ENCODE peak calls at places on chromosomes 4 and X, in five cellular contexts. One of them, this sample, is unnamed.

GRCh38 chr4:25842229-25842840 is 20.5 kb downstream of the SEL1L3 start:
- DNase-seq in NCI-H510A: no peak
- DNase-seq in NCI-H1105 treated with DMSO at 0.1 percent for 48 hours: no peak
- DNase-seq in BJ: no peak
- DNase-seq in upper lobe of right lung: no peak
- DNase-seq in this sample: no peak

GRCh38 chr4:13917010-13917409 is 289.5 kb upstream of the BOD1L1 start:
- DNase-seq in NCI-H510A: no peak
- DNase-seq in NCI-H1105 treated with DMSO at 0.1 percent for 48 hours: no peak
- DNase-seq in BJ: peak
- DNase-seq in upper lobe of right lung: no peak
- DNase-seq in this sample: no peak

GRCh38 chr4:38980903-38981676 is 51.1 kb downstream of the TMEM156 start:
- DNase-seq in NCI-H510A: no peak
- DNase-seq in NCI-H1105 treated with DMSO at 0.1 percent for 48 hours: no peak
- DNase-seq in BJ: peak
- DNase-seq in upper lobe of right lung: no peak
- DNase-seq in this sample: no peak

GRCh38 chr4:129098578-129098977 is 2.6 kb downstream of the C4orf33 start:
- DNase-seq in NCI-H510A: no peak
- DNase-seq in NCI-H1105 treated with DMSO at 0.1 percent for 48 hours: no peak
- DNase-seq in BJ: no peak
- DNase-seq in upper lobe of right lung: no peak
- DNase-seq in this sample: no peak

GRCh38 chr4:25925486-25926201 is 11.6 kb downstream of the SMIM20 start:
- DNase-seq in NCI-H510A: no peak
- DNase-seq in NCI-H1105 treated with DMSO at 0.1 percent for 48 hours: peak
- DNase-seq in BJ: no peak
- DNase-seq in upper lobe of right lung: peak
- DNase-seq in this sample: peak

GRCh38 chr4:105399535-105400161 is 74.2 kb downstream of the PPA2 start:
- DNase-seq in NCI-H510A: no peak
- DNase-seq in NCI-H1105 treated with DMSO at 0.1 percent for 48 hours: no peak
- DNase-seq in BJ: peak
- DNase-seq in upper lobe of right lung: no peak
- DNase-seq in this sample: no peak

GRCh38 chr4:25667931-25668557 is 12.4 kb downstream of the SLC34A2 start:
- DNase-seq in NCI-H510A: no peak
- DNase-seq in NCI-H1105 treated with DMSO at 0.1 percent for 48 hours: no peak
- DNase-seq in BJ: no peak
- DNase-seq in upper lobe of right lung: peak
- DNase-seq in this sample: peak

GRCh38 chr4:121736735-121737351 is 28.1 kb downstream of the SMIM43 start:
- DNase-seq in NCI-H510A: no peak
- DNase-seq in NCI-H1105 treated with DMSO at 0.1 percent for 48 hours: peak
- DNase-seq in BJ: no peak
- DNase-seq in upper lobe of right lung: no peak
- DNase-seq in this sample: no peak

GRCh38 chrX:49243166-49243565 is 7.9 kb downstream of the CCDC22 start:
- DNase-seq in NCI-H510A: no peak
- DNase-seq in NCI-H1105 treated with DMSO at 0.1 percent for 48 hours: no peak
- DNase-seq in BJ: no peak
- DNase-seq in upper lobe of right lung: no peak
- DNase-seq in this sample: no peak

GRCh38 chrX:111013778-111014455 is 82.1 kb upstream of the PAK3 start:
- DNase-seq in NCI-H510A: no peak
- DNase-seq in NCI-H1105 treated with DMSO at 0.1 percent for 48 hours: no peak
- DNase-seq in BJ: no peak
- DNase-seq in upper lobe of right lung: no peak
- DNase-seq in this sample: no peak

GRCh38 chr4:152614337-152614736 is 65.5 kb downstream of the TMEM154 start:
- DNase-seq in NCI-H510A: no peak
- DNase-seq in NCI-H1105 treated with DMSO at 0.1 percent for 48 hours: no peak
- DNase-seq in BJ: no peak
- DNase-seq in upper lobe of right lung: peak
- DNase-seq in this sample: no peak

GRCh38 chr4:70703695-70704332 is 15.5 kb downstream of the UTP3 start:
- DNase-seq in NCI-H510A: no peak
- DNase-seq in NCI-H1105 treated with DMSO at 0.1 percent for 48 hours: peak
- DNase-seq in BJ: no peak
- DNase-seq in upper lobe of right lung: no peak
- DNase-seq in this sample: no peak

GRCh38 chr4:123659759-123660158 is 263.2 kb downstream of the SPRY1 start:
- DNase-seq in NCI-H510A: no peak
- DNase-seq in NCI-H1105 treated with DMSO at 0.1 percent for 48 hours: no peak
- DNase-seq in BJ: no peak
- DNase-seq in upper lobe of right lung: no peak
- DNase-seq in this sample: peak

GRCh38 chr4:152606800-152607577 is 71.1 kb upstream of the FBXW7 start:
- DNase-seq in NCI-H510A: no peak
- DNase-seq in NCI-H1105 treated with DMSO at 0.1 percent for 48 hours: no peak
- DNase-seq in BJ: no peak
- DNase-seq in upper lobe of right lung: no peak
- DNase-seq in this sample: peak

GRCh38 chr4:73707269-73707875 is 33.0 kb upstream of the CXCL8 start:
- DNase-seq in NCI-H510A: no peak
- DNase-seq in NCI-H1105 treated with DMSO at 0.1 percent for 48 hours: no peak
- DNase-seq in BJ: no peak
- DNase-seq in upper lobe of right lung: no peak
- DNase-seq in this sample: no peak

GRCh38 chr4:125315571-125316390 is 1.0 kb downstream of the FAT4 start:
- DNase-seq in NCI-H510A: no peak
- DNase-seq in NCI-H1105 treated with DMSO at 0.1 percent for 48 hours: peak
- DNase-seq in BJ: no peak
- DNase-seq in upper lobe of right lung: peak
- DNase-seq in this sample: peak

GRCh38 chrX:47283015-47283771 is 50.4 kb downstream of the USP11 start:
- DNase-seq in NCI-H510A: peak
- DNase-seq in NCI-H1105 treated with DMSO at 0.1 percent for 48 hours: peak
- DNase-seq in BJ: no peak
- DNase-seq in upper lobe of right lung: no peak
- DNase-seq in this sample: no peak

GRCh38 chrX:132153166-132153565 is 25.3 kb upstream of the FRMD7 start:
- DNase-seq in NCI-H510A: no peak
- DNase-seq in NCI-H1105 treated with DMSO at 0.1 percent for 48 hours: no peak
- DNase-seq in BJ: no peak
- DNase-seq in upper lobe of right lung: no peak
- DNase-seq in this sample: no peak

GRCh38 chr4:81789741-81790402 is 318.2 kb upstream of the RASGEF1B start:
- DNase-seq in NCI-H510A: no peak
- DNase-seq in NCI-H1105 treated with DMSO at 0.1 percent for 48 hours: no peak
- DNase-seq in BJ: no peak
- DNase-seq in upper lobe of right lung: no peak
- DNase-seq in this sample: no peak

GRCh38 chr4:139887378-139887801 is 221.8 kb downstream of the MGST2 start:
- DNase-seq in NCI-H510A: no peak
- DNase-seq in NCI-H1105 treated with DMSO at 0.1 percent for 48 hours: no peak
- DNase-seq in BJ: no peak
- DNase-seq in upper lobe of right lung: no peak
- DNase-seq in this sample: no peak

GRCh38 chr4:94408549-94409374 is 43.0 kb upstream of the PDLIM5 start:
- DNase-seq in NCI-H510A: no peak
- DNase-seq in NCI-H1105 treated with DMSO at 0.1 percent for 48 hours: no peak
- DNase-seq in BJ: no peak
- DNase-seq in upper lobe of right lung: no peak
- DNase-seq in this sample: peak

GRCh38 chrX:107686792-107687191 is 58.5 kb downstream of the PRPS1 start:
- DNase-seq in NCI-H510A: no peak
- DNase-seq in NCI-H1105 treated with DMSO at 0.1 percent for 48 hours: no peak
- DNase-seq in BJ: no peak
- DNase-seq in upper lobe of right lung: no peak
- DNase-seq in this sample: no peak

GRCh38 chr4:147371661-147372060 is 109.2 kb upstream of the EDNRA start:
- DNase-seq in NCI-H510A: no peak
- DNase-seq in NCI-H1105 treated with DMSO at 0.1 percent for 48 hours: no peak
- DNase-seq in BJ: no peak
- DNase-seq in upper lobe of right lung: no peak
- DNase-seq in this sample: no peak

GRCh38 chrX:50152421-50152820 is 48.4 kb downstream of the AKAP4 start:
- DNase-seq in NCI-H510A: no peak
- DNase-seq in NCI-H1105 treated with DMSO at 0.1 percent for 48 hours: no peak
- DNase-seq in BJ: no peak
- DNase-seq in upper lobe of right lung: no peak
- DNase-seq in this sample: no peak

GRCh38 chrX:133005038-133005437 is 46.6 kb upstream of the HS6ST2 start:
- DNase-seq in NCI-H510A: no peak
- DNase-seq in NCI-H1105 treated with DMSO at 0.1 percent for 48 hours: no peak
- DNase-seq in BJ: no peak
- DNase-seq in upper lobe of right lung: no peak
- DNase-seq in this sample: peak

GRCh38 chrX:149831473-149831872 is 49.5 kb upstream of the MAGEA8 start:
- DNase-seq in NCI-H510A: no peak
- DNase-seq in NCI-H1105 treated with DMSO at 0.1 percent for 48 hours: no peak
- DNase-seq in BJ: no peak
- DNase-seq in upper lobe of right lung: no peak
- DNase-seq in this sample: no peak

GRCh38 chrX:153703036-153703370 is 15.3 kb downstream of the SLC6A8 start:
- DNase-seq in NCI-H510A: no peak
- DNase-seq in NCI-H1105 treated with DMSO at 0.1 percent for 48 hours: no peak
- DNase-seq in BJ: no peak
- DNase-seq in upper lobe of right lung: no peak
- DNase-seq in this sample: no peak

GRCh38 chrX:333611-334311 is 15.2 kb upstream of the GTPBP6 start:
- DNase-seq in NCI-H510A: no peak
- DNase-seq in NCI-H1105 treated with DMSO at 0.1 percent for 48 hours: no peak
- DNase-seq in BJ: no peak
- DNase-seq in upper lobe of right lung: peak
- DNase-seq in this sample: no peak

GRCh38 chrX:39935414-39936064 is 162.2 kb downstream of the BCOR start:
- DNase-seq in NCI-H510A: no peak
- DNase-seq in NCI-H1105 treated with DMSO at 0.1 percent for 48 hours: no peak
- DNase-seq in BJ: no peak
- DNase-seq in upper lobe of right lung: no peak
- DNase-seq in this sample: peak

GRCh38 chrX:136752796-136753195 is 27.9 kb downstream of the ARHGEF6 start:
- DNase-seq in NCI-H510A: no peak
- DNase-seq in NCI-H1105 treated with DMSO at 0.1 percent for 48 hours: no peak
- DNase-seq in BJ: no peak
- DNase-seq in upper lobe of right lung: no peak
- DNase-seq in this sample: no peak

GRCh38 chrX:97399400-97399799 is 515.7 kb downstream of the RPA4 start:
- DNase-seq in NCI-H510A: no peak
- DNase-seq in NCI-H1105 treated with DMSO at 0.1 percent for 48 hours: no peak
- DNase-seq in BJ: peak
- DNase-seq in upper lobe of right lung: no peak
- DNase-seq in this sample: no peak

GRCh38 chr4:106370214-106370613 is 1.6 kb upstream of the GIMD1 start:
- DNase-seq in NCI-H510A: no peak
- DNase-seq in NCI-H1105 treated with DMSO at 0.1 percent for 48 hours: no peak
- DNase-seq in BJ: no peak
- DNase-seq in upper lobe of right lung: no peak
- DNase-seq in this sample: no peak

GRCh38 chr4:172356002-172356401 is 542.8 kb downstream of the GALNTL6 start:
- DNase-seq in NCI-H510A: no peak
- DNase-seq in NCI-H1105 treated with DMSO at 0.1 percent for 48 hours: no peak
- DNase-seq in BJ: peak
- DNase-seq in upper lobe of right lung: no peak
- DNase-seq in this sample: no peak

GRCh38 chr4:13478707-13479106 is 5.4 kb downstream of the RAB28 start:
- DNase-seq in NCI-H510A: no peak
- DNase-seq in NCI-H1105 treated with DMSO at 0.1 percent for 48 hours: no peak
- DNase-seq in BJ: no peak
- DNase-seq in upper lobe of right lung: no peak
- DNase-seq in this sample: no peak

GRCh38 chrX:101117701-101118100 is 19.7 kb downstream of the CENPI start:
- DNase-seq in NCI-H510A: no peak
- DNase-seq in NCI-H1105 treated with DMSO at 0.1 percent for 48 hours: no peak
- DNase-seq in BJ: no peak
- DNase-seq in upper lobe of right lung: no peak
- DNase-seq in this sample: no peak

GRCh38 chr4:5370286-5370685 is 319.0 kb downstream of the STK32B start:
- DNase-seq in NCI-H510A: no peak
- DNase-seq in NCI-H1105 treated with DMSO at 0.1 percent for 48 hours: no peak
- DNase-seq in BJ: peak
- DNase-seq in upper lobe of right lung: no peak
- DNase-seq in this sample: no peak

GRCh38 chr4:22713841-22714240 is 21.1 kb downstream of the GBA3 start:
- DNase-seq in NCI-H510A: no peak
- DNase-seq in NCI-H1105 treated with DMSO at 0.1 percent for 48 hours: no peak
- DNase-seq in BJ: no peak
- DNase-seq in upper lobe of right lung: no peak
- DNase-seq in this sample: no peak

GRCh38 chr4:93184093-93184492 is 644.5 kb upstream of the ATOH1 start:
- DNase-seq in NCI-H510A: peak
- DNase-seq in NCI-H1105 treated with DMSO at 0.1 percent for 48 hours: peak
- DNase-seq in BJ: no peak
- DNase-seq in upper lobe of right lung: no peak
- DNase-seq in this sample: no peak

This sample was measured in ELF-1.